ENCODE peak calls at places on chromosomes 5 and 9, in ten cellular contexts. U is SJSA1; R is ovary; N is left ventricle myocardium inferior; C is MM.1S; F is H1; B is colonic mucosa; P is adrenal gland; W is CD8-positive, alpha-beta T cell; T is Karpas-422. S is an unnamed sample. For H3K4me1, the result is how much of the 10 kb centered on the place peaks cover.

GRCh38 chr5:16855475-16855874 is 80.6 kb downstream of the MYO10 start:
- DNase-seq in R (no peak), B (no peak), N (no peak), P (peak), T (no peak), W (no peak), U (no peak), F (no peak), C (no peak), S (no peak)

GRCh38 chr5:39447968-39448367 is 23.2 kb upstream of the DAB2 start:
- DNase-seq in N (no peak), C (no peak), W (no peak), U (no peak), T (no peak), P (no peak), B (peak), F (no peak), R (no peak), S (no peak)

GRCh38 chr9:121249563-121249962 is 18.4 kb upstream of the GSN start:
- DNase-seq in W (no peak), P (no peak), N (no peak), B (no peak), C (no peak), R (no peak), F (no peak), T (no peak), U (no peak), S (no peak)

GRCh38 chr5:32144637-32145207 is 29.4 kb downstream of the GOLPH3 start:
- DNase-seq in F (no peak), W (no peak), U (no peak), R (no peak), C (no peak), B (no peak), N (peak), P (peak), T (no peak), S (no peak)

GRCh38 chr5:75648712-75649111 is 37.5 kb downstream of the ANKDD1B start:
- DNase-seq in U (no peak), F (no peak), C (no peak), W (no peak), B (peak), N (no peak), P (no peak), R (no peak), T (no peak), S (no peak)

GRCh38 chr5:72596956-72597355 is 89.7 kb upstream of the ZNF366 start:
- DNase-seq in R (no peak), U (no peak), N (no peak), F (no peak), W (no peak), P (no peak), T (no peak), B (no peak), C (no peak), S (no peak)

GRCh38 chr5:55633574-55634203 is 78.4 kb downstream of the SLC38A9 start:
- DNase-seq in B (peak), R (no peak), F (no peak), U (no peak), T (no peak), W (no peak), N (peak), C (peak), P (peak), S (no peak)

GRCh38 chr5:175104682-175105081 is 339.3 kb downstream of the DRD1 start:
- DNase-seq in N (no peak), F (no peak), B (no peak), C (no peak), W (no peak), T (no peak), R (no peak), U (no peak), P (no peak), S (no peak)

GRCh38 chr5:62977641-62978040 is 399.0 kb downstream of the LRRC70 start:
- DNase-seq in T (no peak), R (no peak), P (no peak), C (no peak), N (no peak), B (no peak), W (no peak), F (no peak), U (no peak), S (peak)

GRCh38 chr9:93543117-93543516 is 33.3 kb upstream of the PHF2 start:
- DNase-seq in F (no peak), T (no peak), P (no peak), C (no peak), U (no peak), R (no peak), W (no peak), N (no peak), B (no peak), S (no peak)

GRCh38 chr5:118208031-118208453 is 780.3 kb downstream of the DTWD2 start:
- DNase-seq in T (no peak), B (no peak), C (no peak), R (no peak), U (peak), W (no peak), N (no peak), P (no peak), F (no peak), S (no peak)

GRCh38 chr9:107751522-107752235 is 262.1 kb upstream of the KLF4 start:
- DNase-seq in U (peak), N (no peak), C (no peak), W (no peak), F (no peak), T (no peak), P (no peak), R (peak), B (peak), S (no peak)

GRCh38 chr9:16509946-16510504 is 360.4 kb downstream of the BNC2 start:
- DNase-seq in C (no peak), P (no peak), F (no peak), T (no peak), W (no peak), N (no peak), U (no peak), B (no peak), R (no peak), S (no peak)

GRCh38 chr5:134595458-134595838 is 37.2 kb downstream of the SAR1B start:
- DNase-seq in C (no peak), T (no peak), F (no peak), P (no peak), B (peak), U (no peak), R (no peak), N (no peak), W (no peak), S (no peak)

DNA sequence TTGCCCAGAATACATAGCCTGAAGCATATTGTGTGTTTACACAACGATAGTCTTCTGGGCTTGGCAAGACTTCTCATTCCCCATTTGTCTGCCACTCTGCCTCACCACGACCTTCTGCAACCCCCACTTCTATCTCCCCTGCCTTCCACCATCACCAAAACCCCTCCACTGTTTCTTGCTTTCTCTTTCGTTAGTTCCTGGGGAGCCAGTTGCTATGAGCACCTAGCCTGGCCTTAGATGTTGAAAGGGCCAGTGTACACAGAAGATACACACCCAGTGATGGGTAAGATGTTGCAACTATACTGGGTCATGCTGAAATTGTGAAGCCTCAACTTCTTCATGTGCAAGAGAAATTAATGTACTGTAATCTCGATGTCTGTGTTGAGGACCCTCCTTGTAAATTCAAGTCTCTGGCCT is 961 bp upstream of the RNF145 start:
- DNase-seq in T (no peak), B (peak), F (no peak), C (peak), R (no peak), P (no peak), U (no peak), N (no peak), W (no peak), S (no peak)
- H3K4me3 ChIP-seq in T (peak), B (peak), F (peak), C (peak), R (no peak), P (no peak), U (no peak), N (no peak), W (no peak), S (no peak)

GRCh38 chr5:177405312-177405711 is 4.1 kb downstream of the F12 start:
- DNase-seq in C (no peak), T (no peak), W (no peak), R (no peak), U (no peak), N (no peak), P (no peak), B (no peak), F (no peak), S (no peak)

GRCh38 chr5:177403194-177403825 is 2.8 kb upstream of the PFN3 start:
- DNase-seq in P (no peak), C (peak), B (no peak), F (peak), N (no peak), R (no peak), U (no peak), W (peak), T (peak), S (no peak)

GRCh38 chr5:177404641-177405134 is 4.2 kb upstream of the PFN3 start:
- DNase-seq in N (no peak), P (no peak), W (no peak), U (no peak), F (no peak), B (no peak), C (no peak), R (no peak), T (no peak), S (no peak)

GRCh38 chr5:177402271-177403043 is 2.0 kb upstream of the PFN3 start:
- DNase-seq in B (peak), R (peak), F (peak), P (no peak), N (peak), C (no peak), T (no peak), U (peak), W (peak), S (peak)

GRCh38 chr5:177403826-177404640 is 3.6 kb upstream of the PFN3 start:
- DNase-seq in N (peak), U (peak), B (peak), C (peak), P (peak), R (peak), F (peak), W (peak), T (peak), S (no peak)
- H3K4me1 ChIP-seq in N (under half), U (under half), B (under half), C (under half), P (under half), R (under half), F (under half), W (under half), T (under half), S (under half)

DNA sequence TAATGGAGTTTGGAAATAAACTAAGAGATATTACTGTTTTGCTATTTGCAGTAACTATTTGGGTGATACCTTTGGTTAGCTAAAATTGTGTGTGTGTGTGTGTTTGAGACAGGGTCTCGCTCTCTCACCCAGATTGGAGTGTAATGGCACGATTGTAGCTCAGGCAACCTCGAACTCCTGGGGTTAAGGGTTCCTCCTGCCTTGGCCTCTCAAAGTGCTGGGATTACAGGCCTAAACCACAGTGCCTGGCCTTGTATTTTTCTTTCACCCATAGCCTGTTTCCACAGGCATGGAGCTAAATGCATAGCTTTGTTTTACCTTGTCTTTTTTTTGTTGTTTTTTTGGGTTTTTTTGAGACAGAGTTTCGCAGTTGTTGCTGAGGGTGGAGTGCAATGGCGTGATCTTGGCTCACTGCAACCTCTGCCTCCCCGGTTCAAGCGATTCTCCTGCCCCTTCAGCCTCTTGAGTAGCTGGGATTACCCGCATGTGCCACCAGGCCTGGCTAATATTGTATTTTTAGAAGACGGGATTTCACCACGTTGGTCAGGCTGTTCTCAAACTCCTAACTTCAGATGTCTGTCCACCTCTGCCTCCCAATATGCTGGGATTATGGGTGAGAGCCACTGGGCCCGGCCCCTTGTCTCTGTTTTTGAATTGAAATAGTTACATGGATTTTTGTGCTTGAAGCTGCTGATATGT is 5.6 kb downstream of the GPBP1 start:
- DNase-seq in U (no peak), F (no peak), R (no peak), B (no peak), N (no peak), T (no peak), P (no peak), W (no peak), C (no peak), S (no peak)
- H3K4me3 ChIP-seq in U (no peak), F (peak), R (peak), B (peak), N (peak), T (peak), P (no peak), W (peak), C (peak), S (no peak)

GRCh38 chr9:137679695-137680305 is 61.0 kb downstream of the EHMT1 start:
- DNase-seq in W (no peak), N (no peak), F (no peak), P (no peak), U (no peak), B (peak), T (no peak), C (peak), R (no peak), S (no peak)
- H3K4me1 ChIP-seq in W (under half), N (half or more), F (under half), P (under half), U (under half), B (under half), T (under half), C (under half), R (under half), S (under half)

DNA sequence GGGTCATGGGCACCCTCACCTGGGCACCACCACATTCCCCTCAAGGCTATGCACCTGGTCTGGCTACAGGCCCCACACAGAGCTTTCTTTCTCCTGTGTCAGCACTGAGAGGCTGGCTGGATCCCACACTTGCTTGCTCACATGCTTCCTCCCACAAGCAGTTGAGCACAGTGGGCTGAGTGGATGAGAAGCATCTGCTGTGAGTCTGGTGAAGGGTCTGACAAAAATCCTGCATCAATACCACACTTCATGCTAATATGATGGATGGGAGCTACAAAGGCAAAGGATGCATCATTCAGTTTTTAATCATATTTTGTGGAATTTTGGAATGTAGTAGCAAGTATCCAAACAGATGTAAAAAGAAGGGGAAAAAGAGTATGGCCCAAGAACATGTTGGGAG is 830.8 kb upstream of the PTPRD start:
- DNase-seq in T (no peak), P (no peak), R (no peak), F (no peak), U (no peak), C (no peak), W (no peak), N (no peak), B (no peak), S (no peak)
- H3K4me3 ChIP-seq in T (no peak), P (no peak), R (no peak), F (no peak), U (no peak), C (no peak), W (no peak), N (no peak), B (no peak), S (no peak)